ENCODE peak calls at places on chromosomes 12 and 14, in five cellular contexts. One of them, this sample, is unnamed.
A peak's percentile ranks its signal among the peaks of the same experiment; 100 is the strongest.

GRCh38 chr12:120181991-120182631 is 12.4 kb downstream of the GCN1 start:
- DNase-seq in neuronal stem cell: no peak
- DNase-seq in mesenchymal stem cell: peak; percentile 21
- DNase-seq in trophoblast cell: peak; percentile 91
- DNase-seq in H1: no peak
- DNase-seq in this sample: no peak

GRCh38 chr14:94485944-94486841 is 10.2 kb upstream of the SERPINA9 start:
- DNase-seq in neuronal stem cell: peak; percentile 76
- DNase-seq in mesenchymal stem cell: no peak
- DNase-seq in trophoblast cell: peak; percentile 79
- DNase-seq in H1: peak; percentile 94
- DNase-seq in this sample: peak; percentile 93

GRCh38 chr14:89466460-89466859 is 49.4 kb upstream of the FOXN3 start:
- DNase-seq in neuronal stem cell: no peak
- DNase-seq in mesenchymal stem cell: no peak
- DNase-seq in trophoblast cell: no peak
- DNase-seq in H1: no peak
- DNase-seq in this sample: no peak

GRCh38 chr12:8917751-8918150 is 3.4 kb downstream of the PHC1 start:
- DNase-seq in neuronal stem cell: no peak
- DNase-seq in mesenchymal stem cell: peak; percentile 45
- DNase-seq in trophoblast cell: no peak
- DNase-seq in H1: no peak
- DNase-seq in this sample: no peak

GRCh38 chr12:25455696-25456095 is 97.4 kb downstream of the LMNTD1 start:
- DNase-seq in neuronal stem cell: no peak
- DNase-seq in mesenchymal stem cell: no peak
- DNase-seq in trophoblast cell: no peak
- DNase-seq in H1: no peak
- DNase-seq in this sample: no peak

GRCh38 chr12:3351731-3352130 is 139.3 kb upstream of the PRMT8 start:
- DNase-seq in neuronal stem cell: no peak
- DNase-seq in mesenchymal stem cell: no peak
- DNase-seq in trophoblast cell: no peak
- DNase-seq in H1: no peak
- DNase-seq in this sample: no peak

GRCh38 chr12:57309420-57309819 is 58.4 kb upstream of the STAC3 start:
- DNase-seq in neuronal stem cell: no peak
- DNase-seq in mesenchymal stem cell: no peak
- DNase-seq in trophoblast cell: no peak
- DNase-seq in H1: no peak
- DNase-seq in this sample: no peak

GRCh38 chr14:61478971-61479473 is 157.6 kb downstream of the PRKCH start:
- DNase-seq in neuronal stem cell: no peak
- DNase-seq in mesenchymal stem cell: no peak
- DNase-seq in trophoblast cell: no peak
- DNase-seq in H1: no peak
- DNase-seq in this sample: no peak

GRCh38 chr14:68979021-68979721 is at the start of gene ACTN1:
- DNase-seq in neuronal stem cell: peak; percentile 97
- DNase-seq in mesenchymal stem cell: peak; percentile 98
- DNase-seq in trophoblast cell: peak; percentile 95
- DNase-seq in H1: peak; percentile 89
- DNase-seq in this sample: peak; percentile 97

GRCh38 chr12:78566461-78566860 is 298.1 kb upstream of the SYT1 start:
- DNase-seq in neuronal stem cell: no peak
- DNase-seq in mesenchymal stem cell: no peak
- DNase-seq in trophoblast cell: no peak
- DNase-seq in H1: no peak
- DNase-seq in this sample: no peak

GRCh38 chr14:58915646-58916045 is 272.8 kb upstream of the DAAM1 start:
- DNase-seq in neuronal stem cell: no peak
- DNase-seq in mesenchymal stem cell: no peak
- DNase-seq in trophoblast cell: no peak
- DNase-seq in H1: no peak
- DNase-seq in this sample: no peak

GRCh38 chr12:8088574-8088973 is 6.5 kb downstream of the NECAP1 start:
- DNase-seq in neuronal stem cell: no peak
- DNase-seq in mesenchymal stem cell: no peak
- DNase-seq in trophoblast cell: no peak
- DNase-seq in H1: no peak
- DNase-seq in this sample: no peak

GRCh38 chr14:54294802-54295201 is 102.0 kb upstream of the CDKN3 start:
- DNase-seq in neuronal stem cell: no peak
- DNase-seq in mesenchymal stem cell: no peak
- DNase-seq in trophoblast cell: no peak
- DNase-seq in H1: no peak
- DNase-seq in this sample: no peak

GRCh38 chr14:23259412-23259811 is 21.7 kb downstream of the RNF212B start:
- DNase-seq in neuronal stem cell: no peak
- DNase-seq in mesenchymal stem cell: no peak
- DNase-seq in trophoblast cell: no peak
- DNase-seq in H1: no peak
- DNase-seq in this sample: no peak

GRCh38 chr14:103164006-103164405 is 40.7 kb downstream of the TNFAIP2 start:
- DNase-seq in neuronal stem cell: no peak
- DNase-seq in mesenchymal stem cell: no peak
- DNase-seq in trophoblast cell: no peak
- DNase-seq in H1: no peak
- DNase-seq in this sample: no peak
- H2BK12ac ChIP-seq in neuronal stem cell: no peak overlapping the region
- H2BK12ac ChIP-seq in mesenchymal stem cell: no peak overlapping the region
- H2BK12ac ChIP-seq in trophoblast cell: no peak overlapping the region
- H2BK12ac ChIP-seq in H1: no peak overlapping the region
- H2BK12ac ChIP-seq in this sample: no peak overlapping the region

GRCh38 chr12:103495158-103495782 is 498 bp downstream of the C12orf42 start:
- DNase-seq in neuronal stem cell: peak; percentile 82
- DNase-seq in mesenchymal stem cell: no peak
- DNase-seq in trophoblast cell: no peak
- DNase-seq in H1: peak; percentile 82
- DNase-seq in this sample: peak; percentile 89
- H2BK12ac ChIP-seq in neuronal stem cell: no peak overlapping the region
- H2BK12ac ChIP-seq in mesenchymal stem cell: no peak overlapping the region
- H2BK12ac ChIP-seq in trophoblast cell: no peak overlapping the region
- H2BK12ac ChIP-seq in H1: no peak overlapping the region
- H2BK12ac ChIP-seq in this sample: no peak overlapping the region

GRCh38 chr12:69600804-69601203 is 9.9 kb downstream of the LRRC10 start:
- DNase-seq in neuronal stem cell: no peak
- DNase-seq in mesenchymal stem cell: no peak
- DNase-seq in trophoblast cell: no peak
- DNase-seq in H1: no peak
- DNase-seq in this sample: no peak
- H2BK12ac ChIP-seq in neuronal stem cell: no peak overlapping the region
- H2BK12ac ChIP-seq in mesenchymal stem cell: no peak overlapping the region
- H2BK12ac ChIP-seq in trophoblast cell: no peak overlapping the region
- H2BK12ac ChIP-seq in H1: no peak overlapping the region
- H2BK12ac ChIP-seq in this sample: no peak overlapping the region

GRCh38 chr14:87935081-87935828 is 57.7 kb downstream of the GALC start:
- DNase-seq in neuronal stem cell: no peak
- DNase-seq in mesenchymal stem cell: no peak
- DNase-seq in trophoblast cell: no peak
- DNase-seq in H1: no peak
- DNase-seq in this sample: no peak

GRCh38 chr14:87935895-87936294 is 57.1 kb downstream of the GALC start:
- DNase-seq in neuronal stem cell: no peak
- DNase-seq in mesenchymal stem cell: no peak
- DNase-seq in trophoblast cell: no peak
- DNase-seq in H1: no peak
- DNase-seq in this sample: no peak

DNA sequence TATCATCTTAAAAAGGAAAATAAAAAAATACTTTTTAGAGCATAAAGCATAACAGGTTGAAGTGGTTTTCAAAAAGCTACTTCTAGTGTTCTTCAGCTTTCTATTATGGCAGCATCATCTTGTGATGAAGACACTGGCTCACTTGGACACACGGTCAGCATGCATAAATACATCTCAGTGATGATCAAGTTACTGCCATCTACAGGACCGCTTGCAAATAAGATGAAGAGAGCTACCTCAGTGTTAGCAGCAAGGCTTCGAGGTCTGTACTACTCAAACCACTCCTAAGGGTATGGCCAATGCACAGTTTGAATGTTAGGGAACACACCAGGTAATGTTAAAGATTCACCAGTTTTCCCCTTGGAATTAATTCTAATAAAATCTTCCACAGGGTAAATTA is 58.8 kb downstream of the GALC start:
- DNase-seq in neuronal stem cell: no peak
- DNase-seq in mesenchymal stem cell: peak; percentile 4
- DNase-seq in trophoblast cell: no peak
- DNase-seq in H1: no peak
- DNase-seq in this sample: no peak
- H2BK12ac ChIP-seq in neuronal stem cell: no peak overlapping the region
- H2BK12ac ChIP-seq in mesenchymal stem cell: no peak overlapping the region
- H2BK12ac ChIP-seq in trophoblast cell: no peak overlapping the region
- H2BK12ac ChIP-seq in H1: no peak overlapping the region
- H2BK12ac ChIP-seq in this sample: no peak overlapping the region

GRCh38 chr12:79887912-79888311 is 47.0 kb downstream of the PPP1R12A start:
- DNase-seq in neuronal stem cell: no peak
- DNase-seq in mesenchymal stem cell: no peak
- DNase-seq in trophoblast cell: no peak
- DNase-seq in H1: no peak
- DNase-seq in this sample: no peak
- H2BK12ac ChIP-seq in neuronal stem cell: no peak overlapping the region
- H2BK12ac ChIP-seq in mesenchymal stem cell: no peak overlapping the region
- H2BK12ac ChIP-seq in trophoblast cell: no peak overlapping the region
- H2BK12ac ChIP-seq in H1: no peak overlapping the region
- H2BK12ac ChIP-seq in this sample: no peak overlapping the region

GRCh38 chr14:32865827-32866376 is 72.8 kb upstream of the NPAS3 start:
- DNase-seq in neuronal stem cell: no peak
- DNase-seq in mesenchymal stem cell: no peak
- DNase-seq in trophoblast cell: no peak
- DNase-seq in H1: no peak
- DNase-seq in this sample: no peak
- H2BK12ac ChIP-seq in neuronal stem cell: no peak overlapping the region
- H2BK12ac ChIP-seq in mesenchymal stem cell: no peak overlapping the region
- H2BK12ac ChIP-seq in trophoblast cell: no peak overlapping the region
- H2BK12ac ChIP-seq in H1: no peak overlapping the region
- H2BK12ac ChIP-seq in this sample: no peak overlapping the region